ENCODE peak calls at places on chromosomes 11 and 22, in seven cellular contexts. N, U, Z, V, G, L and R are unnamed samples. For H3K9me3, the result is how much of the 10 kb centered on the place peaks cover.

GRCh38 chr11:68581439-68581838 is 102.9 kb upstream of the GAL start:
- DNase-seq in U (peak), V (no peak), Z (no peak), L (peak), G (no peak), N (no peak), R (no peak)

GRCh38 chr11:114598461-114598860 is 2.9 kb upstream of the NXPE4 start:
- DNase-seq in V (no peak), U (no peak), Z (peak), N (no peak), G (no peak), L (no peak), R (no peak)

GRCh38 chr22:19519041-19519926 is 4.9 kb downstream of the CLDN5 start:
- DNase-seq in N (no peak), L (no peak), U (no peak), G (no peak), Z (no peak), V (no peak), R (no peak)

GRCh38 chr22:21624120-21624879 is 5.5 kb downstream of the YDJC start:
- DNase-seq in U (peak), Z (peak), L (no peak), N (no peak), V (peak), G (peak), R (peak)

GRCh38 chr11:45252134-45252856 is 33.8 kb downstream of the SYT13 start:
- DNase-seq in V (peak), G (peak), Z (peak), N (peak), U (peak), L (no peak), R (no peak)

GRCh38 chr11:62489204-62489603 is 57.4 kb downstream of the AHNAK start:
- DNase-seq in N (no peak), L (no peak), V (no peak), G (peak), Z (no peak), U (no peak), R (no peak)

GRCh38 chr11:68896171-68896959 is 7.3 kb downstream of the MRPL21 start:
- DNase-seq in N (no peak), U (no peak), L (no peak), Z (peak), G (no peak), V (no peak), R (no peak)

GRCh38 chr11:72223615-72224586 is 666 bp upstream of the INPPL1 start:
- DNase-seq in Z (peak), U (peak), L (peak), V (peak), N (peak), G (peak), R (peak)

GRCh38 chr11:4607111-4607510 is 920 bp downstream of the TRIM68 start:
- DNase-seq in Z (no peak), L (no peak), G (peak), V (no peak), N (no peak), U (no peak), R (no peak)

DNA sequence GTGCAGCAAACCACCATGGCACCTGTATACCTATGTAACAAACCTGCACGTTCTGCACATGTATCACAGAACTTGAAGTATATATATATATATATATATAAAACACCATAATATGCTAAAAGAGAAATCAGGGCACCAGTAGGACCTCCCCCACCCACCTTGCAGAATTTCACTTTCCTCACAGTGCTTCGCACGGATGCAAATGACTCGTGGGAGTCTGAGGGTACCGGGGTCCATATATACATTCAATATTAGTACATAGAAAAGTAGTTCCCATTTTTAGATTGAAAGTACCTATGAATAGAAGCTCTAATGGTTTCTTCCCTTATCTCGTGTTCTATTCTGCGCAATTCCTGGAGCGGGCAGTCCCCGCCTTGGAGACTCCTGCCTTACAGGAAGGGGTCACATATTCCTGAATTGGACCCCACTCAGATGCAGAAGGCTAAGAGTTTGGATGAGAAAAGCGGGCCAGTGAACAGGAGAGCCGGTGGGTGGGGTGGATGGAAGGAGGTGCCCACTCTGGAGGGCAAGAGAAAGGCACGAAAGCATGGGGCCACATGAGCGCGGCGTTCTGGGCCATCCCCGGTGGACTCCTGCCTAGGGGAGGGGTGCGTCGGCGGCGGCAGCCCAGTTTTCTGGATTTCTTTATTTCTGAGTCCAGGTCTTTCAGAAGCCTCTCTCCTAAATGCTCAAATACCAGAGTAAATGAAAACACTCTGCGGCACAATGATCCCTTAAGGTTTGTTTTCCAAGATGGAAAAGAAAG is 136.3 kb downstream of the ETS1 start:
- DNase-seq in U (no peak), N (no peak), V (no peak), G (no peak), L (no peak), Z (no peak), R (no peak)
- H3K4me3 ChIP-seq in U (peak), N (no peak), V (no peak), G (no peak), L (no peak), Z (no peak), R (no peak)

DNA sequence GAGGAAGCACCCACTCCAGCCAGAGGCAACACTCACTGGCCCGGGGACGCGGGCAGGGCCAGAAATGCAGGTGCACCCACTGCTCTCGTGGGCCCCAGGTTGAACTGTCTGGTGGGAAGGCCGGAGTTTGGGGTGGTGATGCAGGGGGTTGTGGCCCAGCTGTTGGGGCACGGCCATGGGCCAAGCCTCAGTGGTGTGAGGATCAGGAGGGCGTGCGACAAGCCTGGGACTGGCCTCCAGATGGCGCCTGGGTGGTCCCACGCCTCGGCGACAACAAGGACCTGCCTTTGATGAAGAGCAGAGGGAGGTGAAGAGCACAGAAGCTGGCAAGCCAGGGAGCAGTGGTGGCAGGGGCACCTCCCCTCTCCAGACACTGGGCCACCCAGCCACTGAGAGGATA is 240.8 kb downstream of the BRD1 start:
- DNase-seq in L (peak), Z (no peak), U (no peak), N (no peak), V (no peak), G (no peak), R (no peak)
- H3K9me3 ChIP-seq in L (under half), Z (under half), U (under half), N (under half), V (under half), G (under half), R (under half)

GRCh38 chr22:38866399-38867123 is 5.5 kb downstream of the CBX6 start:
- DNase-seq in Z (no peak), U (no peak), V (peak), L (peak), G (no peak), N (no peak), R (no peak)
- H3K4me3 ChIP-seq in Z (no peak), U (no peak), V (no peak), L (no peak), G (no peak), N (no peak), R (no peak)

GRCh38 chr22:47422736-47423135 is 660.3 kb downstream of the TBC1D22A start:
- DNase-seq in L (no peak), N (no peak), Z (no peak), U (no peak), G (no peak), V (no peak), R (no peak)

GRCh38 chr22:47417699-47418098 is 655.2 kb downstream of the TBC1D22A start:
- DNase-seq in N (no peak), G (no peak), U (no peak), Z (no peak), L (no peak), V (no peak), R (no peak)

GRCh38 chr22:47419239-47419638 is 656.8 kb downstream of the TBC1D22A start:
- DNase-seq in L (no peak), N (no peak), V (no peak), G (peak), U (no peak), Z (no peak), R (no peak)

GRCh38 chr22:47421846-47422245 is 659.4 kb downstream of the TBC1D22A start:
- DNase-seq in V (no peak), G (no peak), Z (no peak), L (no peak), N (no peak), U (no peak), R (no peak)

DNA sequence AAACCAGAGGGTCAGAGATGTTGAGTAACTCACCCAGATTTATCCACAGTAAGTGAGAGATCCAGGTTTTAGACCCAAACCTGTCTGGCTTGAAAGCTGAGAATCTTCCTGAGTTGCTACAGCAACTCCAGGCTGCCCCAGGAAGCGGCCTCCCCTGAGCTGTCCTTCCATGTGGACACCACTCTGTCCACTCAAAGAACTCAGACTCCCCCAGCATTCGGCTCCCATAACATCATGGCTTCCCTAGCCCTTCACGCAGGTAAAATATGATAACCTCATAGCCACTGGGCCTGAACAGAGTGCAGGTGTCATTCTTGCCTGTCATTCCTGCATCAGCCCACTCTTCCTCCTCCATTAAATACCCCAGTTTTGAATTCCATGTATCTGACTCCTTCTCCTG is 657.8 kb downstream of the TBC1D22A start:
- DNase-seq in L (no peak), N (no peak), U (no peak), V (no peak), G (no peak), Z (no peak), R (no peak)
- H3K9me3 ChIP-seq in L (under half), N (under half), U (under half), V (under half), G (under half), Z (under half), R (under half)

GRCh38 chr11:70141490-70142014 is 61.5 kb upstream of the FADD start:
- DNase-seq in V (peak), N (no peak), G (no peak), L (no peak), U (no peak), Z (no peak), R (no peak)
- H3K4me3 ChIP-seq in V (no peak), N (no peak), G (no peak), L (no peak), U (no peak), Z (no peak), R (no peak)

GRCh38 chr11:74866557-74866956 is 82.3 kb downstream of the XRRA1 start:
- DNase-seq in Z (no peak), G (no peak), V (no peak), U (no peak), N (no peak), L (no peak), R (no peak)

GRCh38 chr11:74870485-74870884 is 78.4 kb downstream of the XRRA1 start:
- DNase-seq in V (peak), N (no peak), Z (no peak), U (no peak), G (peak), L (no peak), R (no peak)

DNA sequence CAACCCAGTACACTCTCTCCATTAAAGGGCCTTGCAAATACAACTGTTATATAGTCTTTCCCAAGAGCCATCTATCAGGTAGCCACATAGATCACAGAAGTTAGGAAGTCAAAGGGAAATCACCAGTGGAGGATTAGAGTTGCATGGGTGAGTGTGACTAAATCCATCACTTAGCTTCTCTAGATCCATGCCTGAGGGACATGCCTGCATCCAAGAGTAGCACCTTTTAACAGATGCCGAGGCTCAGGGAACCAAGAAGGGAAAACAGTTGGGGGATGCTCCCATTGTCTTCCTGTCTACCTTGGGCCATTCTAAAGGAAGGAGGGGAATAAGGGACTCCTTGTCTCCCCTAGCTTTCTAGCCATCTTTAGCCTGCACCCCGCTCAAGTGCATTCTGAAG is 77.9 kb downstream of the XRRA1 start:
- DNase-seq in U (no peak), V (no peak), N (no peak), G (peak), L (no peak), Z (no peak), R (no peak)
- H3K9me3 ChIP-seq in U (half or more), V (under half), N (half or more), G (under half), L (under half), Z (half or more), R (under half)

DNA sequence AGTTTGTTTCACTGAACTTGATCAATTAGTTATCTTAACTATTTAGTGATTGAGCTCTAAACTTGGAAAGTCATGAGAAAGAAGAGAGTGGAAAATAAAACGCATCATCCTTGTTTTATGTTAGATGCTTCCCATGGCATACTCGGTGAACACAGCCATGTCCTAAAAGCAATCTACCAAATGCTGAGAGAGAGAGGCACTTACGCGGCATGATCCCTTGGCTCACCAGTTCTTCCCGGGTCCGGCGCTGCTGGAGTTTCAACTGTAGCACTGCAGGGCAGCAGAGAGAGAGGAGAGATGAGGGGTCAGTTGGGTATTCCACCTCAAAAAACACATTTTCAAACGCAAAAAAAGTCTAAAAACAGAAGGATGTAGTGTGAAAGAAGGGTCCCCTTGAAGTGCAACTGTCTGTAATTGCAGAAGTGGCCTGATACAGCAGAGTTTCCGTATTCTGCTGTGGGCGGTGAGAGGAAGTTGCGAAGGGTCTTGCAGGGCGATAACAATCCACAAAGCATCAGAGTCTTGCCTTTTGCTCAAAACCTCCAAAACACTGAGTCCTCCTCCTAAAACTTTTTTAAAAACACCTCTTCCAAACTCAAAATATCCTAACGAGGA is 92.7 kb downstream of the SGSM3 start:
- DNase-seq in G (no peak), U (no peak), N (no peak), L (no peak), Z (no peak), V (no peak), R (peak)
- H3K4me3 ChIP-seq in G (no peak), U (peak), N (peak), L (no peak), Z (no peak), V (no peak), R (peak)

DNA sequence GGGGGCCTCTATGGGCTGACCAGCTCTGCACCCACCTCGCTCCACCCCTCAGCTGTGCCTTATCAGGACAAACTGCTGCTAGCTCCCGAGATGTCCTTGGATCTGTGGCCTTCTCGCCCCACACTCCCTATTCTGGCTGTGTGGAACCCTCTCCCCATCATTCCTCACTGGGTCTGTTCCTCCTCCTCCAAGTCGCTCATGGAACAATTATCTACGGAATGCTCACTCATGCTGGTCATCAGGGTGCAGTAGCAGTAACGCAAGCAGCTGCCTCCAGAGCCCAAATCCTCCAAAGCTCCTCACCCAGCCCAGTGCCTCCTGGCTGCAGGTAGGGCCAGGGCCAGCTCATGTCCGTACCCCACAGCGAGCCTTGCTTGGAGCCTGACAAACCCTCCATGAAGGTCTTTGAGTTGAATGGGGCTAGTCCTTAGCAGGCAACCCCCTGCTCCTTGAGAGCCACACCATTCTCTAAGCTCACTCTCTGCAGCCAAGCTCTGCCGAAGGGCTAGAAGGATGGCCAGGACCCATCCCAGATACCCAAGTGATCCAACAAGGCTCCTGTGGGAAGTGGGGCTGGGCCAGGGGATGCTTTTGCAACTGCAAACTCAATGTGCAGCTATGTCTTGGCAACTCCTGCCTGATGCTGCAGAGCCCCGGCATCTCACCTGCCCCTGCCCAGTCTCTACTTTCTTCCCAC is 977.8 kb downstream of the TBC1D22A start:
- DNase-seq in U (no peak), N (no peak), L (no peak), G (no peak), V (no peak), Z (no peak), R (no peak)
- H3K9me3 ChIP-seq in U (under half), N (under half), L (under half), G (under half), V (under half), Z (under half), R (under half)

DNA sequence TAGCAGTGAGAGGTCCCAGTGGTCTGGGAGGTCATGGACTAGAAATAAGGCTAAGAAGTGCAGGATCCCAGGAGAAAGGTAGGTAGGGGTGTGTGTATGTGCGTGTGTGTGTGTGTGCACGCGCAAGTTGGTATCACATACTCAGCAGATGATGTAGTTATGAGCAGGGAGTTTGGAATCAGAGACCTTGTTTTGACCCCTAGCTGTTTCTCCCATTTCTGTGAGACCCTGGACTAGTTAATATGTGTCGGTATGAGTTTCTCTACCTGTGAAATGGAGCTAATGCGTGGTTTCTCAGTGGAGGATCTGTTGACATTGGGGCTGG is 1.3 kb downstream of the SERPING1 start:
- DNase-seq in V (no peak), L (no peak), G (peak), U (no peak), N (no peak), Z (no peak), R (no peak)
- H3K4me3 ChIP-seq in V (no peak), L (peak), G (peak), U (peak), N (peak), Z (no peak), R (no peak)

GRCh38 chr22:49053574-49053973 is 774.1 kb downstream of the BRD1 start:
- DNase-seq in Z (no peak), G (no peak), N (no peak), L (no peak), U (no peak), V (no peak), R (no peak)

GRCh38 chr22:49055406-49055805 is 772.3 kb downstream of the BRD1 start:
- DNase-seq in V (no peak), Z (no peak), L (peak), G (no peak), U (no peak), N (no peak), R (no peak)

GRCh38 chr22:49057910-49058309 is 769.8 kb downstream of the BRD1 start:
- DNase-seq in N (no peak), U (no peak), L (peak), G (no peak), V (no peak), Z (no peak), R (no peak)

GRCh38 chr22:49052560-49052959 is 775.1 kb downstream of the BRD1 start:
- DNase-seq in Z (no peak), L (no peak), N (no peak), G (no peak), V (no peak), U (no peak), R (no peak)

DNA sequence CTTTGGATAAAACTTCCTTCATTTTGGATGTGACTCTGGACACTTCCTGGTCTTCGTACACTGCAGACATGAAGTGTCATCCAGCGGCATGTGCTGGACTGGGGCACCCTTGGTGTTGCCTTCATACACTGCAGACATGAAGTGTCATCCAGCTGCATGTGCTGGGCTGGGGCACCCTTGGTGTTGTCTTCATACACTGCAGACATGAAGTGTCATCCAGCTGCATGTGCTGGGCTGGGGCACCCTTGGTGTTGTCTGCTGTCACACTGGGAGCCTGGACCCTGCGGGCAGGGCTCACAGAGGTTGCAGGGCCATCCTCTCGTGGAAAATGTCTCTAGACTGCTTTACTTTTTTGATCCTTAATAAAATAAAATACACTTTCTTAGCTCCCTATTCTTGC is 771.4 kb downstream of the BRD1 start:
- DNase-seq in U (no peak), L (peak), N (no peak), Z (peak), V (no peak), G (no peak), R (no peak)
- H3K9me3 ChIP-seq in U (under half), L (under half), N (under half), Z (under half), V (under half), G (under half), R (under half)